ENCODE peak calls at places on chromosomes 7 and 10, in five cellular contexts. Q, E, Y, H and A are unnamed samples.

GRCh38 chr7:118289476-118289875 is 65.0 kb downstream of the ANKRD7 start:
- DNase-seq in Q (no peak), E (no peak), Y (no peak), H (no peak), A (no peak)

GRCh38 chr7:4067874-4068273 is 614.2 kb upstream of the FOXK1 start:
- DNase-seq in Q (no peak), E (no peak), Y (no peak), H (no peak), A (no peak)

GRCh38 chr10:63537511-63537910 is 16.3 kb downstream of the REEP3 start:
- DNase-seq in Q (no peak), E (no peak), Y (peak; percentile 26), H (no peak), A (no peak)

GRCh38 chr10:122164815-122165491 is 106.1 kb upstream of the BTBD16 start:
- DNase-seq in Q (peak; percentile 70), E (no peak), Y (no peak), H (no peak), A (no peak)

GRCh38 chr7:34523233-34523918 is 134.6 kb upstream of the NPSR1 start:
- DNase-seq in Q (no peak), E (no peak), Y (peak; percentile 60), H (no peak), A (no peak)

GRCh38 chr10:8321990-8322389 is 267.5 kb downstream of the GATA3 start:
- DNase-seq in Q (no peak), E (no peak), Y (no peak), H (no peak), A (no peak)

GRCh38 chr10:61628875-61629513 is 33.7 kb upstream of the CABCOCO1 start:
- DNase-seq in Q (no peak), E (no peak), Y (peak; percentile 94), H (no peak), A (no peak)

GRCh38 chr7:23093546-23093945 is 12.0 kb upstream of the KLHL7 start:
- DNase-seq in Q (no peak), E (no peak), Y (peak; percentile 91), H (no peak), A (no peak)

GRCh38 chr10:69218831-69219230 is 1.3 kb upstream of the HKDC1 start:
- DNase-seq in Q (no peak), E (no peak), Y (no peak), H (no peak), A (no peak)

GRCh38 chr10:110642204-110642979 is 1.7 kb upstream of the RBM20 start:
- DNase-seq in Q (no peak), E (no peak), Y (no peak), H (no peak), A (no peak)

GRCh38 chr10:30747633-30748032 is 118.1 kb upstream of the LYZL2 start:
- DNase-seq in Q (no peak), E (peak; percentile 69), Y (peak; percentile 13), H (no peak), A (peak; percentile 4)

GRCh38 chr10:99115703-99116102 is 119.9 kb downstream of the HPSE2 start:
- DNase-seq in Q (no peak), E (no peak), Y (no peak), H (no peak), A (no peak)

GRCh38 chr7:234712-235553 is 42.6 kb downstream of the FAM20C start:
- DNase-seq in Q (peak; percentile 71), E (no peak), Y (peak; percentile 48), H (no peak), A (no peak)

GRCh38 chr7:116672596-116673503 is 854 bp downstream of the MET start:
- DNase-seq in Q (no peak), E (no peak), Y (peak; percentile 55), H (peak; percentile 29), A (no peak)

GRCh38 chr10:96556003-96556402 is 30.8 kb downstream of the TM9SF3 start:
- DNase-seq in Q (no peak), E (no peak), Y (no peak), H (peak; percentile 21), A (no peak)

GRCh38 chr10:84493951-84494848 is 165.8 kb downstream of the CCSER2 start:
- DNase-seq in Q (no peak), E (no peak), Y (peak; percentile 91), H (no peak), A (no peak)

GRCh38 chr7:133349101-133349500 is 96.2 kb downstream of the EXOC4 start:
- DNase-seq in Q (no peak), E (no peak), Y (no peak), H (no peak), A (no peak)

GRCh38 chr7:131931368-131931767 is 374.9 kb upstream of the PODXL start:
- DNase-seq in Q (no peak), E (no peak), Y (peak; percentile 18), H (no peak), A (no peak)

GRCh38 chr7:92934096-92934495 is 97.7 kb upstream of the CDK6 start:
- DNase-seq in Q (no peak), E (no peak), Y (peak; percentile 83), H (no peak), A (no peak)

GRCh38 chr10:46282460-46283216 is 4.2 kb upstream of the ANTXRL start:
- DNase-seq in Q (peak; percentile 39), E (peak; percentile 54), Y (peak; percentile 17), H (peak; percentile 77), A (peak; percentile 58)